ENCODE peak calls at places on chromosomes 5 and 9, in nine cellular contexts. E is colonic mucosa; L is activated B cell treated with CpG ODN at 0.5 μM for 24 hours; X is heart right ventricle; C is glutamatergic neuron; N is CD4-positive, alpha-beta T cell; U is GM20000; M is lower leg skin; T is right lobe of liver. J is an unnamed sample.

GRCh38 chr9:389758-390157 is 175.1 kb downstream of the DOCK8 start:
- DNase-seq in L (no peak), X (no peak), U (no peak), E (no peak), C (no peak), N (no peak), M (no peak), T (no peak), J (no peak)

GRCh38 chr9:77375956-77376532 is 198.7 kb downstream of the VPS13A start:
- DNase-seq in M (no peak), E (no peak), L (no peak), U (no peak), N (no peak), T (no peak), X (no peak), C (no peak), J (peak; percentile 65)

GRCh38 chr5:777756-778161 is 6.8 kb downstream of the ZDHHC11B start:
- DNase-seq in T (peak; percentile 26), M (no peak), U (peak; percentile 3), C (no peak), X (no peak), N (no peak), E (no peak), L (no peak), J (no peak)

GRCh38 chr5:352639-353598 is 31.4 kb downstream of the AHRR start:
- DNase-seq in X (no peak), C (no peak), T (no peak), N (no peak), U (peak; percentile 36), E (no peak), L (no peak), M (no peak), J (no peak)

GRCh38 chr5:76641514-76642120 is 18.4 kb upstream of the F2RL2 start:
- DNase-seq in M (peak; percentile 51), U (peak; percentile 49), E (peak; percentile 77), N (peak; percentile 26), C (peak; percentile 73), T (no peak), L (no peak), X (no peak), J (peak; percentile 89)

GRCh38 chr9:20321683-20322082 is 300.6 kb downstream of the MLLT3 start:
- DNase-seq in L (no peak), E (no peak), M (no peak), X (no peak), N (peak; percentile 74), C (no peak), U (no peak), T (no peak), J (no peak)

GRCh38 chr5:155871623-155872022 is 455.3 kb upstream of the SGCD start:
- DNase-seq in C (no peak), M (no peak), X (no peak), L (no peak), E (no peak), N (no peak), T (no peak), U (no peak), J (no peak)

GRCh38 chr5:10863763-10864383 is 102.8 kb upstream of the DAP start:
- DNase-seq in T (peak; percentile 44), C (peak; percentile 78), L (peak; percentile 21), E (peak; percentile 61), M (peak; percentile 31), N (peak; percentile 20), X (peak; percentile 26), U (peak; percentile 79), J (peak; percentile 69)

GRCh38 chr5:130795037-130795436 is 370.0 kb downstream of the HINT1 start:
- DNase-seq in T (no peak), C (no peak), M (no peak), L (no peak), N (no peak), U (no peak), E (no peak), X (no peak), J (no peak)

GRCh38 chr9:33676746-33677505 is 118.4 kb upstream of the PRSS3 start:
- DNase-seq in U (peak; percentile 44), X (peak; percentile 39), T (peak; percentile 38), E (peak; percentile 18), M (no peak), L (peak; percentile 36), N (no peak), C (peak; percentile 71), J (no peak)

GRCh38 chr5:141692919-141693848 is 11.2 kb upstream of the ARAP3 start:
- DNase-seq in T (no peak), M (no peak), E (no peak), U (no peak), X (no peak), L (no peak), C (no peak), N (peak; percentile 72), J (peak; percentile 52)

GRCh38 chr5:23977996-23978395 is 470.6 kb downstream of the PRDM9 start:
- DNase-seq in C (no peak), T (peak; percentile 23), E (peak; percentile 24), M (no peak), X (no peak), N (no peak), U (no peak), L (no peak), J (no peak)

GRCh38 chr5:98827161-98827560 is 53.7 kb downstream of the RGMB start:
- DNase-seq in N (no peak), E (no peak), M (no peak), L (no peak), X (no peak), C (no peak), U (no peak), T (no peak), J (peak; percentile 75)

GRCh38 chr5:85591311-85591710 is 1026.4 kb upstream of the COX7C start:
- DNase-seq in L (no peak), N (no peak), M (no peak), X (no peak), C (no peak), U (no peak), E (no peak), T (no peak), J (no peak)

GRCh38 chr5:68384936-68385594 is 169.5 kb downstream of the PIK3R1 start:
- DNase-seq in E (no peak), N (no peak), M (no peak), L (no peak), C (no peak), T (no peak), X (no peak), U (no peak), J (no peak)

GRCh38 chr5:121024416-121025311 is 560.6 kb downstream of the PRR16 start:
- DNase-seq in N (no peak), E (no peak), U (no peak), L (no peak), C (no peak), X (no peak), T (no peak), M (no peak), J (no peak)

GRCh38 chr9:128275198-128276007 is at the start of gene GOLGA2:
- DNase-seq in L (no peak), E (peak; percentile 41), U (peak; percentile 83), T (no peak), X (no peak), N (no peak), C (peak; percentile 37), M (no peak), J (peak; percentile 65)

GRCh38 chr9:79578891-79579290 is 7.1 kb downstream of the TLE4 start:
- DNase-seq in M (no peak), T (no peak), L (no peak), X (no peak), N (no peak), C (no peak), U (no peak), E (no peak), J (no peak)

GRCh38 chr9:135536166-135536565 is 9.8 kb upstream of the OBP2A start:
- DNase-seq in N (no peak), L (no peak), C (no peak), X (no peak), U (no peak), M (no peak), T (no peak), E (no peak), J (peak; percentile 83)

GRCh38 chr9:114263853-114264510 is 58.9 kb upstream of the ORM1 start:
- DNase-seq in C (peak; percentile 44), L (no peak), X (peak; percentile 49), E (no peak), U (no peak), N (no peak), M (no peak), T (no peak), J (peak; percentile 49)
- TF ChIP-seq CTCF in C (no peak), L (no peak), X (peak; percentile 14), E (no peak), U (no peak), N (no peak), M (no peak), T (no peak), J (peak; percentile 63)

GRCh38 chr9:126146254-126147145 is 180.1 kb upstream of the MVB12B start:
- DNase-seq in N (no peak), T (peak; percentile 42), X (no peak), L (peak; percentile 40), E (peak; percentile 29), C (no peak), M (peak; percentile 10), U (peak; percentile 69), J (peak; percentile 12)
- TF ChIP-seq CTCF in N (no peak), T (peak; percentile 37), X (no peak), L (no peak), E (no peak), C (no peak), M (no peak), U (peak; percentile 38), J (peak; percentile 56)

DNA sequence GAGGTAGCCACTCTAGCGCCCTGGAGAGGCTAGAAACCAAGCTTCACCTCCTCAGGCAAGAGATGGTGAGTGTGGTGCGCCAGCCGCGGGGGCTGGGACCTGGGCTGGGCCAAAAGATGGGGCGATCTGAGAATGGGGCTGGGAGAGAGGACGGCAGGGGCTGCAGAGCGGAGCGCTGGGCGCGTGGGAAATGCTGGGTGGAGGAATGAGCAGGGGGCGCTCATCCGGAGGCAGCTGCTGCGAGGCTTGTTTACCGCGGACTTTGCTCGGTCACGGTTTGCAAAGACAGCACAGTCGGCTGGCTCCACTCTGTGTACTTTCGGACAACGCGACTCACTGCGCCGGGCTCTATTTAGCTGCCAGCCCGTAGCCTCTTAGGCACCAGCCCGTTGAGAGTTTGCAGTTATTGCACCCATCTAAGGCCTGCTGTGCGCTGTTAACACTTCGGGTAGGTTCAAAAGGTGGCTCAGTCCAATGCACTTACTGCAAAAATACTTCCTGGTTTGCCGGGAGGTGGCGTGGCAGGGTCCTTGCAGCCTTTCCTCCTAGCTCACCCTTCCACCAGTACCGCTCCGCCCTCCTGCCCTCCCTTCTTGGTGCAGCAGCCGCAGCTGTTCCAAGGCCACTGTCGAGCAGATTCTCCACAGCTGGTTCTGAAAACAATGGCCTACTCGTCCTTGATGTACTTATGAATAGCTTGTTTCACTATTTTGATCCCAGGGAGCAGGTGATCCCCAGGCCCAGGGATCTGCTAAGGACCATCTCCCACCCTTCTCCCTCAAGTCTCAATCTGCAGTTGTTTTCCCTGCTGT is 1.3 kb downstream of the LURAP1L start:
- DNase-seq in C (peak; percentile 88), X (peak; percentile 82), M (peak; percentile 85), L (no peak), U (peak; percentile 74), N (no peak), T (peak; percentile 83), E (peak; percentile 91), J (peak; percentile 97)
- TF ChIP-seq CTCF in C (peak; percentile 33), X (peak; percentile 24), M (no peak), L (no peak), U (no peak), N (no peak), T (peak; percentile 30), E (no peak), J (peak; percentile 69)

GRCh38 chr9:83977196-83977595 is 2.8 kb downstream of the HNRNPK start:
- DNase-seq in E (no peak), N (no peak), X (no peak), M (no peak), C (no peak), U (no peak), T (no peak), L (no peak), J (no peak)
- TF ChIP-seq CTCF in E (no peak), N (no peak), X (no peak), M (no peak), C (no peak), U (no peak), T (no peak), L (no peak), J (no peak)

J was measured in choroid plexus epithelial cell.